ENCODE peak calls at places on chromosomes 3 and 15, in four cellular contexts. G is GM12878, J is H1, T is HepG2. W is an unnamed sample.

GRCh38 chr3:78459751-78460150 is 1308.0 kb downstream of the ROBO1 start:
- DNase-seq in G (no peak), J (no peak), T (no peak), W (no peak)

GRCh38 chr3:140343709-140344417 is 334.0 kb upstream of the TRIM42 start:
- DNase-seq in G (no peak), J (no peak), T (no peak), W (no peak)

GRCh38 chr3:47017504-47018268 is 38.2 kb downstream of the NBEAL2 start:
- DNase-seq in G (no peak), J (no peak), T (peak; percentile 20), W (peak; percentile 70)

GRCh38 chr3:49333091-49333490 is 6.8 kb downstream of the USP4 start:
- DNase-seq in G (no peak), J (no peak), T (no peak), W (no peak)

GRCh38 chr3:57855943-57856342 is 99.8 kb downstream of the SLMAP start:
- DNase-seq in G (no peak), J (no peak), T (no peak), W (no peak)

GRCh38 chr15:68749365-68750141 is 71.1 kb downstream of the ANP32A start:
- DNase-seq in G (no peak), J (no peak), T (no peak), W (no peak)

GRCh38 chr3:64151335-64151871 is 73.9 kb downstream of the PRICKLE2 start:
- DNase-seq in G (no peak), J (no peak), T (no peak), W (no peak)

GRCh38 chr15:46386356-46386755 is 751.5 kb downstream of the SQOR start:
- DNase-seq in G (no peak), J (no peak), T (no peak), W (no peak)

GRCh38 chr3:184523825-184524615 is 37.6 kb upstream of the EPHB3 start:
- DNase-seq in G (no peak), J (no peak), T (no peak), W (peak; percentile 38)

GRCh38 chr15:57994468-57995154 is 70.9 kb downstream of the ALDH1A2 start:
- DNase-seq in G (no peak), J (no peak), T (no peak), W (no peak)

GRCh38 chr15:76071816-76072215 is 12.0 kb downstream of the TMEM266 start:
- DNase-seq in G (no peak), J (no peak), T (no peak), W (no peak)

GRCh38 chr3:38297947-38298711 is 16.0 kb downstream of the SLC22A14 start:
- DNase-seq in G (peak; percentile 5), J (no peak), T (no peak), W (no peak)

GRCh38 chr3:129313415-129313982 is 34.8 kb downstream of the HMCES start:
- DNase-seq in G (no peak), J (no peak), T (no peak), W (no peak)

GRCh38 chr15:29263289-29263688 is 6.3 kb downstream of the NSMCE3 start:
- DNase-seq in G (no peak), J (no peak), T (no peak), W (no peak)

GRCh38 chr3:37417297-37418082 is 243.1 kb upstream of the LRRFIP2 start:
- DNase-seq in G (no peak), J (no peak), T (peak; percentile 19), W (no peak)

GRCh38 chr3:177676947-177677587 is 479.8 kb upstream of the TBL1XR1 start:
- DNase-seq in G (no peak), J (no peak), T (no peak), W (no peak)

GRCh38 chr15:29045717-29046116 is 159.9 kb downstream of the APBA2 start:
- DNase-seq in G (no peak), J (no peak), T (no peak), W (no peak)

GRCh38 chr3:23756206-23756840 is 49.4 kb upstream of the UBE2E1 start:
- DNase-seq in G (no peak), J (no peak), T (no peak), W (no peak)

GRCh38 chr3:134242649-134243637 is 7.7 kb downstream of the RYK start:
- DNase-seq in G (no peak), J (no peak), T (peak; percentile 58), W (no peak)

GRCh38 chr3:187193181-187193580 is 4.1 kb upstream of the RTP1 start:
- DNase-seq in G (no peak), J (no peak), T (no peak), W (no peak)

GRCh38 chr3:131036200-131036816 is 9.6 kb downstream of the NEK11 start:
- DNase-seq in G (no peak), J (no peak), T (no peak), W (no peak)
- TF ChIP-seq ZNF274 in G (no peak), J (no peak), T (no peak), W (no peak)

DNA sequence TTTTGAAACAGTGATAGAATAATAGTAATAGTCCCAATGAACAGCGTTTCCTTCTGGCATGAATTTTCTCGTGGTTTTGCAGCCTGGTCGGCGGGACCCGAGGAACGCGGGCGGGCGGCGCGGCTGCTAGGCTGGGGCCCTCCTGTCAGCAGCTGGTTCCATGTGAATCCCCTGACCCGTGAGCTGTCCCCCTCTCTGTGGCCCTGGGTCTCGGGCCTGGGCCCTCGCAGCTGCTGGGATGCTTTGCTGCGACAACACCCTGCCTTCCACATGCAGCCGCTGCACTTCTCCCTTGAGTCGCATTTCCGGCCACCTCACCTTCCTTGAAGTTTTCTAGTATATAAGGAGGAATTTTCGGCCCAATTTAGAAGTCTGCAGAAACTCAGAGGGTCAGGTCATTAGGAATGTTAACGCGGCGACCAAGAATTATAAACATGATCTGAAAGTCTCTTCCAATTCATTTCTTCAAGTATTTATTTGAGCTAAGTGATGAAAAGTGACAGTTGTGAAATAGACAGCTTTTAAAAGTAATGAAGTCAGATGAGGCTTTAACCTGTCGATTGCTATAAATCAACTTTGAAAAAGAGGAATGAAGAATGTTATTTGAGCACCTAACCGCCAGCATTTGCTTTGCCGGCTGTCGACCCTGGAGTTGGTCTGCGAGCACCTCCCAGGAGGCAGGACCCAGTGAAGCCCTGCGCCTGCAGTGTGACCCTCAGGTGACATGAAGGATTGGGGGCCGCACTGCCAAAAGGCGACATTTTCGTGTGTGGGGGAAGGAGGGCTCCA is 27.7 kb downstream of the NR2F2 start:
- DNase-seq in G (no peak), J (no peak), T (no peak), W (no peak)
- H3K27me3 ChIP-seq in G (peaks cover 2% of the 10 kb centered on the region), J (peaks cover 96% of the 10 kb centered on the region), T (no peaks in the 10 kb centered on the region), W (peaks cover 98% of the 10 kb centered on the region)

GRCh38 chr15:43410572-43411214 is 39.8 kb downstream of the TUBGCP4 start:
- DNase-seq in G (no peak), J (no peak), T (no peak), W (no peak)
- TF ChIP-seq SUZ12 in G (no peak), J (no peak), T (no peak), W (no peak)

GRCh38 chr15:34581043-34581365 is 2.4 kb downstream of the GOLGA8B start:
- DNase-seq in G (no peak), J (no peak), T (no peak), W (no peak)
- TF ChIP-seq ZNF274 in G (no peak), J (no peak), T (no peak), W (no peak)

W was measured in NT2/D1.